ENCODE peak calls at places on chromosomes 13 and 19, in eight cellular contexts. W, H, E, J, C, I, L and G are unnamed samples.

GRCh38 chr19:55600336-55601028 is 394 bp downstream of the ZNF524 start:
- DNase-seq in W (peak), H (no peak), E (no peak), J (peak), C (peak), I (no peak), L (peak), G (peak)

GRCh38 chr19:29612121-29612520 is 6.0 kb downstream of the POP4 start:
- DNase-seq in W (no peak), H (no peak), E (no peak), J (no peak), C (no peak), I (no peak), L (no peak), G (no peak)

GRCh38 chr13:97238432-97238831 is 16.3 kb downstream of the MBNL2 start:
- DNase-seq in W (no peak), H (no peak), E (no peak), J (no peak), C (no peak), I (no peak), L (no peak), G (no peak)

GRCh38 chr19:6246174-6247006 is 33.4 kb downstream of the MLLT1 start:
- DNase-seq in W (no peak), H (no peak), E (no peak), J (no peak), C (no peak), I (no peak), L (no peak), G (no peak)

GRCh38 chr19:38650911-38651584 is 3.6 kb downstream of the ACTN4 start:
- DNase-seq in W (no peak), H (no peak), E (peak), J (no peak), C (no peak), I (no peak), L (no peak), G (no peak)

GRCh38 chr19:1214862-1215731 is 9.5 kb downstream of the STK11 start:
- DNase-seq in W (no peak), H (no peak), E (no peak), J (peak), C (no peak), I (no peak), L (no peak), G (no peak)

GRCh38 chr19:55112781-55113569 is 4.5 kb downstream of the PPP1R12C start:
- DNase-seq in W (no peak), H (no peak), E (no peak), J (no peak), C (no peak), I (no peak), L (no peak), G (no peak)

GRCh38 chr13:46995874-46996273 is 99.0 kb upstream of the HTR2A start:
- DNase-seq in W (no peak), H (no peak), E (no peak), J (no peak), C (no peak), I (no peak), L (no peak), G (no peak)

GRCh38 chr19:19062454-19063182 is 1.2 kb upstream of the SLC25A42 start:
- DNase-seq in W (no peak), H (no peak), E (no peak), J (no peak), C (no peak), I (no peak), L (peak), G (no peak)

GRCh38 chr19:39347332-39348227 is 5.4 kb downstream of the SAMD4B start:
- DNase-seq in W (no peak), H (no peak), E (no peak), J (no peak), C (no peak), I (no peak), L (no peak), G (no peak)

GRCh38 chr13:111963031-111963430 is 103.9 kb upstream of the SOX1 start:
- DNase-seq in W (no peak), H (no peak), E (no peak), J (no peak), C (no peak), I (no peak), L (no peak), G (no peak)

GRCh38 chr19:584240-585001 is 5.3 kb upstream of the HCN2 start:
- DNase-seq in W (peak), H (no peak), E (no peak), J (peak), C (peak), I (peak), L (peak), G (no peak)

GRCh38 chr19:45442927-45443461 is 19.3 kb upstream of the ERCC1 start:
- DNase-seq in W (no peak), H (no peak), E (no peak), J (no peak), C (peak), I (no peak), L (peak), G (peak)

GRCh38 chr19:48614436-48615144 is at the start of gene FAM83E:
- DNase-seq in W (no peak), H (no peak), E (no peak), J (no peak), C (peak), I (no peak), L (peak), G (no peak)